ENCODE peak calls at places on chromosomes 12 and 14, in six cellular contexts. L is breast epithelium, E is AG04449, N is A549, C is OCI-LY7, M is body of pancreas. O is an unnamed sample.

GRCh38 chr14:89836830-89837469 is 117.6 kb downstream of the EFCAB11 start:
- DNase-seq in L (no peak), E (no peak), N (no peak), C (no peak), M (no peak), O (no peak)

GRCh38 chr12:126342866-126343265 is 1277.6 kb downstream of the AACS start:
- DNase-seq in L (no peak), E (no peak), N (no peak), C (no peak), M (no peak), O (no peak)

GRCh38 chr14:40340708-40341107 is 908.5 kb upstream of the FBXO33 start:
- DNase-seq in L (no peak), E (no peak), N (no peak), C (no peak), M (no peak), O (no peak)

GRCh38 chr12:12582895-12583303 is 20.2 kb upstream of the DUSP16 start:
- DNase-seq in L (no peak), E (no peak), N (peak; percentile 79), C (no peak), M (no peak), O (peak; percentile 77)

GRCh38 chr14:102145395-102145794 is 5.7 kb downstream of the WDR20 start:
- DNase-seq in L (no peak), E (no peak), N (no peak), C (no peak), M (no peak), O (no peak)

GRCh38 chr12:121637231-121637914 is 11.0 kb downstream of the ORAI1 start:
- DNase-seq in L (no peak), E (no peak), N (no peak), C (peak; percentile 75), M (no peak), O (no peak)

GRCh38 chr12:65609359-65609771 is 214.9 kb upstream of the HMGA2 start:
- DNase-seq in L (no peak), E (peak; percentile 72), N (no peak), C (no peak), M (no peak), O (peak; percentile 70)

GRCh38 chr14:39229222-39229543 is 4.5 kb upstream of the MIA2 start:
- DNase-seq in L (no peak), E (peak; percentile 7), N (no peak), C (peak; percentile 2), M (no peak), O (no peak)

GRCh38 chr14:87045241-87045640 is 947.7 kb downstream of the GALC start:
- DNase-seq in L (no peak), E (no peak), N (no peak), C (no peak), M (no peak), O (no peak)

GRCh38 chr14:20350860-20351259 is 7.4 kb downstream of the PARP2 start:
- DNase-seq in L (no peak), E (no peak), N (no peak), C (no peak), M (no peak), O (no peak)

GRCh38 chr14:94008234-94008633 is 11.1 kb downstream of the CCDC197 start:
- DNase-seq in L (no peak), E (no peak), N (no peak), C (no peak), M (no peak), O (no peak)

GRCh38 chr12:5499566-5500325 is 67.8 kb downstream of the NTF3 start:
- DNase-seq in L (no peak), E (peak; percentile 94), N (no peak), C (no peak), M (no peak), O (no peak)

DNA sequence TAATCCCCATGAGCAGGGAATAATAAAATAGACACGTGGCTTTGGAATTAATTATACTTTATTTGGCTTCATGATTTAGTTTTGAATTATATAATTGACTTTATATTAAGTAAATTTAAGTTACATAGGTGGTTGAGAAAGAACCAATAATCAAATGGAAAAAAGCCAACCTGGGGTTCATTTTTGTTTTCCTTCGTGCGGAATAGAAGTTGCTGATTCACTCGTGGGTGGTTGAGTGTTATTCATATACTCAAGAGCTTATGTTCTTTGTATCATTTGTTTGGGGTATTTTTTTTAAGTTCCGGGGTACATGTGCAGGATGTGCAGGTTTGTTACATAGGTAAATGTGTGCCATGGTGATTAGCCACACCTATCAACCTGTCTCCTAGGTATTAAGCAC is 58.0 kb downstream of the ZNF664 start:
- DNase-seq in L (no peak), E (no peak), N (no peak), C (no peak), M (no peak), O (no peak)
- H3K4me3 ChIP-seq in L (no peak overlapping the region), E (no peak overlapping the region), N (no peak overlapping the region), C (no peak overlapping the region), M (no peak overlapping the region), O (no peak overlapping the region)

GRCh38 chr14:24368215-24368561 is 204 bp downstream of the NFATC4 start:
- DNase-seq in L (no peak), E (no peak), N (no peak), C (no peak), M (peak; percentile 28), O (no peak)
- H3K4me3 ChIP-seq in L (peak overlapping the region; percentile 84), E (peak overlapping the region; percentile 88), N (no peak overlapping the region), C (peak overlapping the region; percentile 91), M (peak overlapping the region; percentile 11), O (peak overlapping the region; percentile 82)

GRCh38 chr14:52268191-52269061 is 928 bp downstream of the PTGDR start:
- DNase-seq in L (no peak), E (no peak), N (no peak), C (no peak), M (no peak), O (no peak)
- H3K4me3 ChIP-seq in L (peak overlapping the region; percentile 62), E (peak overlapping the region; percentile 29), N (no peak overlapping the region), C (no peak overlapping the region), M (no peak overlapping the region), O (peak overlapping the region; percentile 8)

GRCh38 chr12:112427760-112428159 is 9.0 kb downstream of the PTPN11 start:
- DNase-seq in L (no peak), E (no peak), N (no peak), C (no peak), M (no peak), O (no peak)

GRCh38 chr12:112421363-112421762 is 2.6 kb downstream of the PTPN11 start:
- DNase-seq in L (no peak), E (no peak), N (no peak), C (no peak), M (no peak), O (no peak)

GRCh38 chr12:112424126-112424525 is 5.4 kb downstream of the PTPN11 start:
- DNase-seq in L (no peak), E (no peak), N (no peak), C (no peak), M (no peak), O (no peak)

GRCh38 chr12:112422531-112422930 is 3.8 kb downstream of the PTPN11 start:
- DNase-seq in L (no peak), E (no peak), N (no peak), C (no peak), M (no peak), O (no peak)

DNA sequence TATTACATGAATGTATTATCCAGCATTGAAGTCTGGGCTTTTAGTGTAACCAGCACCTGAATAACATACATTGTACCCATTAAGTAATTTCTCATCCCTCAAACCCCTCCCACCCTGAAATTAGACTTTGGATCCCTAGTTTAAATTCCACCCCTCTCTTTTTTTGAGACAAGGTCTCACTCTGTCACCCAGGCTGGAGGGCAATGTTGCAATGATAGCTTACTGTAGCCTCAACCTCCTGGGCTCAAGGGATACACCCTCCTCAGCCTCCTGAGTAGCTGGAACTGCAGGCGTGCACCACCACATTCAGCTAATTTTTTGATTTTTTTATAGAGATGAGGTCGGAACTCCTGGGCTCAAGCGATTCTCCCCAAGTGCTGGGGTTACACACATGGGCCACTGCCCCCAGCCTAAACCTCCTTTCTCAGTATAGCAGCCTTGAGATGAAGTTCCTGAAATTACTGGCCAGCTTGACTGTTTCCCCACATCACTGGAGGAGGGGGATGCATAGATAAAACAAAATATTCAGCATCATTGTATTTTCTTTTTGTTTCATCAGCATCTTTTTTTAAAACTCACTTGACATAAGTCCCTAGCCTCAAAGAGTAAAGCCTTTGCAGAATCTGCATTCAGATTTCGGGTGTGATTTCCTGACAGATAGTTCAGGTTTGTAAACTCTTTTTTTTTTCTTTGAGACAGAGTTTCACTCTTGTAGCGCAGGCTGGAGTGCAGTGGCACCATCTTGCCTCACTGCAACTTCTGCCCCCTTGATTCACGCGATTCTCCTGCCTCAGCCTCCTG is 7.0 kb downstream of the PTPN11 start:
- DNase-seq in L (no peak), E (no peak), N (no peak), C (no peak), M (no peak), O (no peak)
- H3K4me3 ChIP-seq in L (no peak overlapping the region), E (no peak overlapping the region), N (no peak overlapping the region), C (no peak overlapping the region), M (no peak overlapping the region), O (no peak overlapping the region)

DNA sequence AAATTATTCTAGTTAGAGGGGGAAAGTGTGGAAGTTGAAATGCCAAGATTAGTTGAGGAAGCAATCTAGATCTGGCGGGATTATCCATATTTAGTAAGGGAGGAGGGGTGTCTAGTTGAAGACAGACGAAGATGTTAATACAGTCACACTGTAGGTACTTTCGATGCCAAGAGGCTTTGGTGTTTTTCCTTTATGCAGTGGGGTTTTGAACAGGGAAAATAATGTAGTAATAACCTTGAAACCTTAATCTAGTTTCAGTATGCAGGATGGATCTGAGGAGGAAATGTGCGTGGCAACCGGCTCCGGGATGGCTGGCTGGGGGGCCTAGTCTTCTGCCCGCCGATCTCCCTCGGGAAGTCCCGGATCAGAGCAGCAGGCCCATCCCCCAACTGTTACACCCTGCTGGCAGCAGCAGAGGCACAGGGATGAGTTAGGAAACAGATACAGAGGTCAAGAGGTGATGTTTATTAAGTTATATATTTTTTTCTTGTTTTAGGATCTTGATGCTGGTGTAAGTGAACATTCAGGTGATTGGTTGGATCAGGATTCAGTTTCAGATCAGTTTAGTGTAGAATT is 27.4 kb downstream of the MDM2 start:
- DNase-seq in L (no peak), E (no peak), N (no peak), C (no peak), M (no peak), O (no peak)
- H3K4me3 ChIP-seq in L (no peak overlapping the region), E (no peak overlapping the region), N (no peak overlapping the region), C (no peak overlapping the region), M (no peak overlapping the region), O (no peak overlapping the region)